ENCODE peak calls at places on chromosome 6, in ten cellular contexts. Y, S, H, J, U, B, K, I, L and Z are unnamed samples.

GRCh38 chr6:36131517-36132220 is 1.4 kb downstream of the MAPK13 start:
- DNase-seq in K (no peak), S (no peak), U (peak; percentile 62), B (peak; percentile 67), L (peak; percentile 69), J (peak; percentile 93), I (peak; percentile 61), Y (peak; percentile 79), H (peak; percentile 80), Z (no peak)

GRCh38 chr6:17167327-17167979 is 65.6 kb downstream of the STMND1 start:
- DNase-seq in S (peak; percentile 63), U (no peak), B (peak; percentile 48), L (no peak), K (peak; percentile 48), Y (peak; percentile 57), I (peak; percentile 58), H (no peak), J (peak; percentile 72), Z (no peak)

GRCh38 chr6:35319346-35320030 is 21.9 kb downstream of the DEF6 start:
- DNase-seq in S (no peak), I (no peak), H (no peak), B (no peak), Y (no peak), U (no peak), K (no peak), L (no peak), J (peak; percentile 27), Z (no peak)

GRCh38 chr6:166554316-166554715 is 32.2 kb downstream of the RAMACL start:
- DNase-seq in L (no peak), J (no peak), S (no peak), B (no peak), I (no peak), Y (no peak), H (no peak), K (peak; percentile 45), U (no peak), Z (no peak)

GRCh38 chr6:338815-339262 is 46.6 kb downstream of the DUSP22 start:
- DNase-seq in K (no peak), I (no peak), B (no peak), J (no peak), S (no peak), Y (peak; percentile 11), U (no peak), L (no peak), H (no peak), Z (no peak)

GRCh38 chr6:129164032-129164431 is 281.1 kb downstream of the LAMA2 start:
- DNase-seq in I (no peak), J (no peak), H (no peak), Y (no peak), S (no peak), K (no peak), L (no peak), B (no peak), U (no peak), Z (no peak)

GRCh38 chr6:28139860-28140500 is 1.7 kb upstream of the ZKSCAN8 start:
- DNase-seq in S (no peak), H (no peak), J (no peak), U (no peak), Y (no peak), I (peak; percentile 24), B (no peak), L (no peak), K (no peak), Z (no peak)

GRCh38 chr6:130885392-130886192 is 58.4 kb downstream of the SMLR1 start:
- DNase-seq in L (peak; percentile 82), K (no peak), B (peak; percentile 76), Y (peak; percentile 89), H (peak; percentile 72), U (peak; percentile 81), J (peak; percentile 36), S (no peak), I (no peak), Z (no peak)

GRCh38 chr6:96015791-96016776 is at the start of gene FUT9:
- DNase-seq in Y (no peak), L (no peak), S (peak; percentile 24), B (no peak), K (no peak), J (no peak), U (no peak), H (no peak), I (no peak), Z (no peak)

GRCh38 chr6:70997379-70997778 is 40.5 kb upstream of the B3GAT2 start:
- DNase-seq in L (no peak), U (no peak), J (no peak), K (no peak), S (no peak), B (no peak), I (no peak), Y (no peak), H (no peak), Z (no peak)

GRCh38 chr6:103858003-103858402 is 1001.7 kb downstream of the HACE1 start:
- DNase-seq in J (no peak), H (no peak), Y (no peak), U (no peak), S (no peak), K (no peak), L (no peak), B (no peak), I (no peak), Z (no peak)

GRCh38 chr6:160173806-160174205 is 52.2 kb downstream of the SLC22A1 start:
- DNase-seq in J (no peak), K (no peak), H (no peak), B (no peak), L (no peak), S (no peak), U (no peak), Y (no peak), I (no peak), Z (no peak)

GRCh38 chr6:37894585-37894984 is 75.1 kb downstream of the ZFAND3 start:
- DNase-seq in I (no peak), H (no peak), U (no peak), J (no peak), Y (no peak), B (no peak), K (no peak), L (no peak), S (no peak), Z (no peak)

GRCh38 chr6:37893262-37893661 is 73.7 kb downstream of the ZFAND3 start:
- DNase-seq in Y (no peak), H (no peak), I (no peak), J (no peak), B (no peak), S (no peak), L (no peak), K (no peak), U (no peak), Z (no peak)

GRCh38 chr6:37897819-37898534 is 78.5 kb downstream of the ZFAND3 start:
- DNase-seq in B (no peak), K (no peak), L (no peak), U (no peak), Y (no peak), I (no peak), S (no peak), J (peak; percentile 26), H (no peak), Z (no peak)

GRCh38 chr6:37897321-37897720 is 77.8 kb downstream of the ZFAND3 start:
- DNase-seq in L (no peak), Y (no peak), U (no peak), B (no peak), I (no peak), H (no peak), J (no peak), K (no peak), S (no peak), Z (no peak)
- H3K4me3 ChIP-seq in L (no peak overlapping the region), Y (no peak overlapping the region), U (no peak overlapping the region), B (no peak overlapping the region), I (no peak overlapping the region), H (no peak overlapping the region), J (no peak overlapping the region), K (no peak overlapping the region), S (no peak overlapping the region), Z (no peak overlapping the region)

DNA sequence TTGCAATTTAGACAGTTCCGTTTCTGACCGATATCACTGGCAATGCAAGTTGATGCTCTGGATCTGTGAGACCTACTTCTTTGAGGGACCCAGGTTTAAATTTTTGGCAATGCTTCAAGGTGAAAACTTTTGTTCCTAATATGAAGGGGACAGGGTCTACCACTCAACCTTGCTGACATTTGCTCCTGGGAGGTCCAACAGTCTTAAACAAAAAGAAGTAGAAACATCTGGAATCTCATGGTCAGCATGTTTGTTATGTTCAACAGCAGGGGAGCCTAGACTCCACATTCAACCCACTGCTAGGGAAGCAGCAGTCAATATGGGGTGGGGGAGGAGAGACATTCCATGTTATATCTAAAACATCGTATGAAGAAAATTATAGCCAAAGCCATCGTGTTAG is 196.4 kb downstream of the SIM1 start:
- DNase-seq in I (no peak), B (no peak), Y (no peak), K (no peak), S (no peak), L (no peak), J (no peak), U (no peak), H (no peak), Z (no peak)
- H3K27ac ChIP-seq in I (no peak overlapping the region), B (no peak overlapping the region), Y (no peak overlapping the region), K (no peak overlapping the region), S (no peak overlapping the region), L (no peak overlapping the region), J (no peak overlapping the region), U (no peak overlapping the region), H (no peak overlapping the region), Z (no peak overlapping the region)

DNA sequence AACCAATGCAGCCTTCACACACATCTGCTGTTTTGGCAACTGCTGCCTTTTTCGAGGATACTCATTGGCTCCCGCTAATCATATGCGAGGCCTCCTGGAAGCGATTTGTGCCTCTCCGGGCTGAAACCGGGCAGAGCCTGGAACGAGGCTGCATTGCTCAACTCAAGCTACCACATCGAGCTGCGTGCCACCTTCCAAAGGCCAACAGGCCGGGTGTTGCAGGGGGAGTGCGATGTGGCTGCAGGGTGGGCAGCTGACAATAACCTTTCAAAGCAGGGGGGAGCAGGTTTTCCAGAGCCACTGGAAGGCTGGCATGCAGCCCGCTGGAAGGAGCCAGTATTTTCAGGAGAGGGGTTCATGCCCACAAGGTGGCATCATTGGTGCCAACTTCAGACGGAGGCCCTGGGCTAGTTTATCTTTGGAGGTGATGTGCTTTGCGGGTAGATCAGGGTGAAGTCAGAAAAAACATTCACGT is 122.6 kb upstream of the IFNGR1 start:
- DNase-seq in Y (peak; percentile 63), L (no peak), J (no peak), H (no peak), S (peak; percentile 63), B (no peak), K (peak; percentile 25), I (peak; percentile 70), U (peak; percentile 47), Z (no peak)
- TF ChIP-seq CTCF in Y (peak; percentile 13), L (no peak), J (peak; percentile 20), H (no peak), S (no peak), B (no peak), K (peak; percentile 16), I (peak; percentile 49), U (peak; percentile 77), Z (no peak)

DNA sequence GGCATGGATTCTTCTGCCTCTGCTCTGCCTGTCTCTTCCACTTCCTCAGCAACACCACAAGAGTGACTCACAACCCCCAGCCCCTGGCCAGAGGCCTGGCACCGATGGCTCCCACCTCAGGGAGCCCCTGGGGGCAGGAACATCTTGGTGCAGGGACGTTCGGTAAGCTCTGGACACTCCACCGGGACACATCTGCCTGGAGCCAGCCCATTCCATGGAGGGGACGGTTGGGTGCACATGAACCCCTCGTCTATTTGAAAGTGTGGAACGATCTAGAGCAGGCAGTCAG is 246.5 kb downstream of the ERMARD start:
- DNase-seq in L (no peak), J (no peak), I (no peak), B (no peak), U (no peak), S (no peak), H (no peak), K (no peak), Y (no peak), Z (no peak)
- H3K4me3 ChIP-seq in L (no peak overlapping the region), J (no peak overlapping the region), I (no peak overlapping the region), B (no peak overlapping the region), U (no peak overlapping the region), S (no peak overlapping the region), H (no peak overlapping the region), K (no peak overlapping the region), Y (no peak overlapping the region), Z (no peak overlapping the region)